ENCODE peak calls at places on chromosome 10, in eight cellular contexts. O, S, N, W, L, R, E and K are unnamed samples. For H3K36me3, the result is how much of the 10 kb centered on the place peaks cover.

GRCh38 chr10:51073461-51074237 is 638 bp upstream of the PRKG1 start:
- DNase-seq in O (no peak), S (peak), N (peak), W (no peak), L (peak), R (no peak), E (peak), K (no peak)

GRCh38 chr10:58350023-58350422 is 15.2 kb downstream of the UBE2D1 start:
- DNase-seq in O (no peak), S (no peak), N (no peak), W (no peak), L (no peak), R (no peak), E (no peak), K (no peak)

GRCh38 chr10:79073784-79074432 is 5.1 kb downstream of the ZMIZ1 start:
- DNase-seq in O (no peak), S (peak), N (peak), W (no peak), L (no peak), R (peak), E (peak), K (no peak)

GRCh38 chr10:132644544-132645530 is 107.2 kb downstream of the INPP5A start:
- DNase-seq in O (no peak), S (peak), N (no peak), W (no peak), L (peak), R (no peak), E (no peak), K (no peak)

GRCh38 chr10:80268938-80269588 is 20.4 kb downstream of the MAT1A start:
- DNase-seq in O (no peak), S (no peak), N (no peak), W (no peak), L (no peak), R (no peak), E (no peak), K (no peak)

GRCh38 chr10:119449760-119450461 is 92.6 kb downstream of the RGS10 start:
- DNase-seq in O (no peak), S (peak), N (no peak), W (no peak), L (no peak), R (peak), E (peak), K (no peak)

GRCh38 chr10:42753126-42753506 is 29.5 kb upstream of the BMS1 start:
- DNase-seq in O (peak), S (peak), N (peak), W (peak), L (peak), R (peak), E (peak), K (peak)

GRCh38 chr10:34816067-34817002 is 1.2 kb upstream of the PARD3 start:
- DNase-seq in O (peak), S (no peak), N (no peak), W (no peak), L (peak), R (peak), E (peak), K (no peak)

GRCh38 chr10:16919076-16919972 is 102.1 kb upstream of the RSU1 start:
- DNase-seq in O (no peak), S (no peak), N (no peak), W (no peak), L (no peak), R (no peak), E (peak), K (no peak)

GRCh38 chr10:48237225-48237855 is 37.2 kb downstream of the FRMPD2 start:
- DNase-seq in O (no peak), S (no peak), N (no peak), W (no peak), L (no peak), R (no peak), E (no peak), K (no peak)

GRCh38 chr10:16182688-16183087 is 254.1 kb upstream of the PTER start:
- DNase-seq in O (no peak), S (no peak), N (no peak), W (no peak), L (no peak), R (no peak), E (no peak), K (no peak)

GRCh38 chr10:108721874-108722273 is 1201.4 kb downstream of the XPNPEP1 start:
- DNase-seq in O (no peak), S (no peak), N (no peak), W (no peak), L (no peak), R (no peak), E (no peak), K (no peak)

GRCh38 chr10:127370601-127371000 is 174.2 kb upstream of the INSYN2A start:
- DNase-seq in O (no peak), S (no peak), N (no peak), W (no peak), L (no peak), R (no peak), E (no peak), K (no peak)

GRCh38 chr10:49231421-49231820 is 43.2 kb upstream of the TMEM273 start:
- DNase-seq in O (no peak), S (no peak), N (no peak), W (no peak), L (no peak), R (no peak), E (no peak), K (no peak)

GRCh38 chr10:118793545-118793944 is 38.8 kb upstream of the CACUL1 start:
- DNase-seq in O (no peak), S (no peak), N (no peak), W (no peak), L (no peak), R (no peak), E (no peak), K (no peak)

GRCh38 chr10:70935631-70936030 is 47.3 kb upstream of the PCBD1 start:
- DNase-seq in O (no peak), S (no peak), N (no peak), W (no peak), L (no peak), R (no peak), E (no peak), K (no peak)

GRCh38 chr10:78388331-78389050 is 354.8 kb downstream of the RPS24 start:
- DNase-seq in O (no peak), S (no peak), N (no peak), W (no peak), L (peak), R (no peak), E (no peak), K (no peak)

GRCh38 chr10:119079572-119080520 is 771 bp downstream of the EIF3A start:
- DNase-seq in O (peak), S (peak), N (peak), W (no peak), L (peak), R (peak), E (peak), K (no peak)

GRCh38 chr10:12481956-12482355 is 132.6 kb downstream of the CAMK1D start:
- DNase-seq in O (peak), S (no peak), N (no peak), W (no peak), L (peak), R (no peak), E (no peak), K (no peak)

GRCh38 chr10:79286318-79286951 is 60.8 kb upstream of the PPIF start:
- DNase-seq in O (no peak), S (peak), N (no peak), W (peak), L (peak), R (peak), E (peak), K (no peak)

GRCh38 chr10:88164471-88164870 is 301.0 kb downstream of the PTEN start:
- DNase-seq in O (no peak), S (no peak), N (no peak), W (no peak), L (no peak), R (no peak), E (no peak), K (no peak)

GRCh38 chr10:70966848-70967553 is 78.6 kb upstream of the PCBD1 start:
- DNase-seq in O (no peak), S (no peak), N (no peak), W (no peak), L (peak), R (no peak), E (no peak), K (no peak)

GRCh38 chr10:26755443-26755903 is 58.0 kb downstream of the PDSS1 start:
- DNase-seq in O (peak), S (no peak), N (no peak), W (peak), L (no peak), R (peak), E (peak), K (peak)

GRCh38 chr10:21090609-21091082 is 193.5 kb upstream of the NEBL start:
- DNase-seq in O (no peak), S (no peak), N (no peak), W (no peak), L (no peak), R (no peak), E (no peak), K (no peak)

GRCh38 chr10:119650692-119651513 is at the start of gene BAG3:
- DNase-seq in O (peak), S (peak), N (peak), W (no peak), L (peak), R (peak), E (peak), K (peak)

GRCh38 chr10:1778570-1778969 is 41.2 kb upstream of the ADARB2 start:
- DNase-seq in O (no peak), S (no peak), N (no peak), W (no peak), L (no peak), R (no peak), E (no peak), K (no peak)

GRCh38 chr10:69866688-69867461 is 65.2 kb downstream of the COL13A1 start:
- DNase-seq in O (peak), S (no peak), N (no peak), W (no peak), L (no peak), R (peak), E (peak), K (no peak)

GRCh38 chr10:2282194-2282593 is 544.9 kb upstream of the ADARB2 start:
- DNase-seq in O (peak), S (no peak), N (no peak), W (no peak), L (no peak), R (no peak), E (no peak), K (no peak)

DNA sequence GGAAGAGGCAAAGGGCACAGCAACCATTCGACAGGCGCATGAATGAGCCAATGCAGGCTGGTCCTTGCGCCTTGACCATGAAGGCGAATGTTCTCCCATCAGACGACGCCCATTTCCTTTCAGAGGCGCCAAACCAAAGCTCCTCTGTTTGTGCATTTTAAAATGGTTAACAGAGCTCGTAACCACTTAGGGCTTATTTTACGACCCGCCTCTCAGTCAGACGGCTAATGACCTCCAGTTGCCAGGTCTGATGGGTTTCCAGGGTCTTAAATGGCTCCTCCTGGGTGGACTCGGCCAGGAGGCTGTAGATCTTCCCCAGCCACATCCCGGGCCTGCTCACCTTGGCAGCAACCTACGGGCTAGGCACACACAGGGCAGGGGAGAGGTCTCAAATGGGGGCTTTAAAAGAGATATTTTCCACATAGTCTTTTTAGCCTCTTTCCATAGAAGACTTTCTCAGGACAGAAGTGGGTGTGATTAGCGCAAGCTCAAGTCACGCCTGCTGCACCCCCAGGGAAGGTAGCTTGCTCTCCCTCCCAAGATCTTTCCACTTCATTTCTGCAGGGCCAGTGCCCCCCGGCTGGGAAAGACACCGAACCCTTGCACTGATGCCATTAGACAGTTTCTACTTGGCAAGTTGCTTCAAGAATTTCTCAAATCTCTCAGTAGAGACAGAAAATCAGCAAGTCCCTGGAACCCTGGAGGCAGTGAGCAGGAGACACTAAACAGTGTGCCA is 19.6 kb downstream of the CHST15 start:
- DNase-seq in O (no peak), S (no peak), N (no peak), W (no peak), L (peak), R (no peak), E (no peak), K (no peak)
- H3K36me3 ChIP-seq in O (under half), S (under half), N (under half), W (under half), L (under half), R (under half), E (under half), K (under half)

GRCh38 chr10:23432161-23432560 is 6.7 kb upstream of the OTUD1 start:
- DNase-seq in O (no peak), S (no peak), N (no peak), W (no peak), L (no peak), R (no peak), E (no peak), K (no peak)
- H3K4me3 ChIP-seq in O (no peak), S (no peak), N (no peak), W (no peak), L (no peak), R (no peak), E (no peak), K (no peak)

GRCh38 chr10:113469796-113470195 is 83.1 kb upstream of the HABP2 start:
- DNase-seq in O (no peak), S (no peak), N (no peak), W (no peak), L (no peak), R (no peak), E (no peak), K (no peak)
- TF ChIP-seq CTCF in O (no peak), S (no peak), N (no peak), W (no peak), L (no peak), R (no peak), E (no peak), K (no peak)

GRCh38 chr10:121853950-121854349 is 73.9 kb downstream of the ATE1 start:
- DNase-seq in O (no peak), S (no peak), N (no peak), W (no peak), L (no peak), R (no peak), E (no peak), K (no peak)
- H3K36me3 ChIP-seq in O (under half), S (under half), N (under half), W (under half), L (under half), R (under half), E (under half), K (under half)

DNA sequence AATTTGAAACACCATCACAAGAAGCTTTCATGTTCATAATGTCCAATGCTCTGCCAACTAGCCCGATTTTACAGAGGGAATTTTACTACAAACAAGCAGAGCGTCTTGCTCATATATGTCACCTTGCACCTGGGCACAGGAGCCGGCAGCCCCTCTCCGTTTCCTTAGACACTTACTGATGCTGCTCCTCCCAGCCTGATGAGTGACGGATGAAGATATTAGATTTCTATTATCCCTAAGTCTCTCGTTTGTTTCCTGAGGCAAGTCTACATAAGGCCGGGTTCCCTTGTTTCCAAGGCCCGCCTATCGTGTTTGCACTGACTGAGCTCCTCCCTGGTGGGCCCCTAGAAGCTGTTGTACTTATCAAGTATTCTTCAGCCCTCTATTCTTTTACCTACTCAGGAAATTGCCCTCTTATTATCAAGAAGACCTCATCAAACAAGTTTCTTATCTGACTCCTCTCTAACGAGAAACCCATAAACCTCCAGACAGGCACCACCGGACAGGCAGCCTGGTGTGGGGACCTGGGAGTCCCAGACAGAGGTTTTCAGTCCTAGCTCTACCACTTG is 18.5 kb downstream of the SH3PXD2A start:
- DNase-seq in O (no peak), S (no peak), N (no peak), W (no peak), L (peak), R (no peak), E (no peak), K (no peak)
- H3K4me3 ChIP-seq in O (no peak), S (no peak), N (no peak), W (no peak), L (no peak), R (no peak), E (no peak), K (no peak)

DNA sequence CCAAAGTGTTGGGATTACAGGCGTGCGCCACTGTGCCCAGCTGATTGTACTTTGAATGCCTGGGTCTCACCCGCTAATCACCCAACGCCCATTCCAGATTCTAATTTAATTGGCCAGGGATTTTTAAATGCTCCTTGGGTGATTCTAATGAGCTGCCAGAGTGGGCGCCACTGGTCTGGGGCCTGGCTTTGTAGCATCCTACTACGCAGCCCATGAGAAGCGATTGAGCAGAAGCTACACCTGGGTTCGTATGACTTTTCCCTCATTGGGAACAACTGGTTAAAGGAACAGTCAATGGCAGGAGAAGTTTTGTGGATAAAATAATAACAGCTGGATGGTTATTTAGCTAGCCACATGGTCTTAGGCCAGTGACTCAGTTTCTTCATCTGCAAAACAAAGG is 108.0 kb downstream of the SPAG6 start:
- DNase-seq in O (no peak), S (no peak), N (no peak), W (no peak), L (no peak), R (no peak), E (no peak), K (no peak)
- TF ChIP-seq CTCF in O (no peak), S (no peak), N (no peak), W (no peak), L (no peak), R (no peak), E (no peak), K (no peak)

DNA sequence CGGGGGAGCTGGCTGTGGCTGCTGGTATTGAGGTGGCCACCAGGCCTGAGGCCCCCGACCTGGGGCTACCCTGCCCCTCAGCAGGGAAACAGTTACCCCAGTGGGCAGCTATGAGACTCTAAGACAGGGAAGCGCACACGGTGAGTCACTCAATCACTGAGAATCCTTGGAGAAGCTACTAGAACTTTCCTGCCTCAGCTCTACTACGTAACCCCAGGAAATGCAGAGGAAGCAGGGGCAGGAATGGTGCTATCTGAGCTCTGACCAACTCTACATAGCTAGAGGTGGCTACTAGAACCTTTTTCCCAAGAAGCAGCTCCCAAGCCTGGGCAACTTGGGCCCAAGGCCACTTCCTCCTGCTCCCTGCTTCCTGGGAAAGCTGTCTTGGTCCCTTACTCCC is 11.8 kb downstream of the DNAJB12 start:
- DNase-seq in O (no peak), S (no peak), N (no peak), W (no peak), L (no peak), R (no peak), E (no peak), K (no peak)
- H3K36me3 ChIP-seq in O (under half), S (under half), N (under half), W (under half), L (half or more), R (under half), E (under half), K (under half)

GRCh38 chr10:100168313-100168643 is 17.6 kb downstream of the ERLIN1 start:
- DNase-seq in O (no peak), S (no peak), N (no peak), W (no peak), L (no peak), R (no peak), E (no peak), K (no peak)
- H3K4me3 ChIP-seq in O (no peak), S (no peak), N (no peak), W (no peak), L (no peak), R (no peak), E (no peak), K (no peak)